ENCODE peak calls at places on chromosome 12, in eight cellular contexts. C is lung; P is body of pancreas; U is ovary; B is CD4-positive, alpha-beta T cell; R is right lobe of liver; H is WERI-Rb-1; Z is mucosa of descending colon. K is an unnamed sample. For H3K9me3, the result is how much of the 10 kb centered on the place peaks cover.

GRCh38 chr12:65643595-65644386 is 180.5 kb upstream of the HMGA2 start:
- DNase-seq in R (no peak), B (no peak), H (no peak), U (no peak), P (no peak), C (no peak), Z (no peak), K (no peak)

GRCh38 chr12:108564724-108565123 is 2.3 kb downstream of the ISCU start:
- DNase-seq in P (no peak), Z (no peak), C (no peak), B (no peak), R (no peak), U (no peak), H (no peak), K (no peak)

GRCh38 chr12:119668315-119668651 is 350 bp downstream of the PRKAB1 start:
- DNase-seq in B (no peak), R (no peak), P (no peak), H (no peak), Z (no peak), C (no peak), U (no peak), K (no peak)

GRCh38 chr12:57242691-57243454 is 8.1 kb downstream of the STAC3 start:
- DNase-seq in P (peak), B (peak), H (peak), C (no peak), U (no peak), R (peak), Z (peak), K (peak)

GRCh38 chr12:3035815-3036702 is 41.1 kb upstream of the TSPAN9 start:
- DNase-seq in P (no peak), B (no peak), U (no peak), Z (no peak), R (no peak), C (no peak), H (no peak), K (no peak)

GRCh38 chr12:13234045-13234641 is 37.6 kb downstream of the EMP1 start:
- DNase-seq in P (peak), H (peak), Z (peak), R (no peak), C (peak), B (peak), U (no peak), K (peak)

GRCh38 chr12:96457191-96457930 is 32.0 kb upstream of the CFAP54 start:
- DNase-seq in B (no peak), H (no peak), P (no peak), U (no peak), C (no peak), R (no peak), Z (no peak), K (no peak)

GRCh38 chr12:43733687-43734086 is 24.9 kb downstream of the PUS7L start:
- DNase-seq in R (no peak), Z (no peak), P (no peak), H (no peak), B (no peak), U (no peak), C (no peak), K (no peak)

GRCh38 chr12:1436996-1437395 is 157.4 kb downstream of the FBXL14 start:
- DNase-seq in C (no peak), P (no peak), U (no peak), R (no peak), H (no peak), B (no peak), Z (no peak), K (no peak)

GRCh38 chr12:108337235-108338223 is 1.6 kb downstream of the CMKLR1 start:
- DNase-seq in B (no peak), Z (no peak), P (no peak), U (no peak), H (peak), R (no peak), C (no peak), K (peak)

GRCh38 chr12:72330291-72330690 is 58.1 kb downstream of the TRHDE start:
- DNase-seq in C (no peak), H (no peak), Z (no peak), R (no peak), B (no peak), P (no peak), U (peak), K (no peak)

GRCh38 chr12:94922561-94922960 is 80.9 kb downstream of the NDUFA12 start:
- DNase-seq in B (no peak), P (no peak), H (no peak), C (no peak), R (no peak), U (no peak), Z (no peak), K (no peak)

GRCh38 chr12:132953163-132953425 is 3.0 kb downstream of the ZNF605 start:
- DNase-seq in C (no peak), R (no peak), B (no peak), U (no peak), P (no peak), Z (no peak), H (no peak), K (no peak)
- H3K9me3 ChIP-seq in C (under half), R (under half), B (under half), U (under half), P (under half), Z (half or more), H (under half), K (under half)

DNA sequence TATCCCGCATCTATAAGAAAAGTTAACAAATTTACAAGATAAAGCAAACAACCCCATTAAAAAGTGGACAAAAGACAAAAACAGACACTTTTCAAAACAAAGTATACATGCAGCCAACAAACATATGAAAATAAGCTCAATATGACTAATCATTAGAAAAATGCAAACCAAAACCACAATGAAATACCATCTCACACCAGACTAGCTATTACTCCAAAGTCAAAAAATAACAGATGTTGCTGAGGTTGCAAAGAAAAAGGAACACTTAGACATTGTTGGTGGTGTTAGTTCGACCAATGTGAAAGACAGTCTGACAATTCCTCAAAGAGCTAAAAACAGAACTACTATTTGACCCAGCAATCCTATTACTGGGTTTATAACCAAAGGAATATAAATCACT is 968.6 kb upstream of the USP15 start:
- DNase-seq in Z (no peak), P (no peak), H (no peak), R (no peak), B (no peak), U (no peak), C (no peak), K (no peak)
- H3K9me3 ChIP-seq in Z (under half), P (under half), H (under half), R (under half), B (under half), U (under half), C (under half), K (under half)

DNA sequence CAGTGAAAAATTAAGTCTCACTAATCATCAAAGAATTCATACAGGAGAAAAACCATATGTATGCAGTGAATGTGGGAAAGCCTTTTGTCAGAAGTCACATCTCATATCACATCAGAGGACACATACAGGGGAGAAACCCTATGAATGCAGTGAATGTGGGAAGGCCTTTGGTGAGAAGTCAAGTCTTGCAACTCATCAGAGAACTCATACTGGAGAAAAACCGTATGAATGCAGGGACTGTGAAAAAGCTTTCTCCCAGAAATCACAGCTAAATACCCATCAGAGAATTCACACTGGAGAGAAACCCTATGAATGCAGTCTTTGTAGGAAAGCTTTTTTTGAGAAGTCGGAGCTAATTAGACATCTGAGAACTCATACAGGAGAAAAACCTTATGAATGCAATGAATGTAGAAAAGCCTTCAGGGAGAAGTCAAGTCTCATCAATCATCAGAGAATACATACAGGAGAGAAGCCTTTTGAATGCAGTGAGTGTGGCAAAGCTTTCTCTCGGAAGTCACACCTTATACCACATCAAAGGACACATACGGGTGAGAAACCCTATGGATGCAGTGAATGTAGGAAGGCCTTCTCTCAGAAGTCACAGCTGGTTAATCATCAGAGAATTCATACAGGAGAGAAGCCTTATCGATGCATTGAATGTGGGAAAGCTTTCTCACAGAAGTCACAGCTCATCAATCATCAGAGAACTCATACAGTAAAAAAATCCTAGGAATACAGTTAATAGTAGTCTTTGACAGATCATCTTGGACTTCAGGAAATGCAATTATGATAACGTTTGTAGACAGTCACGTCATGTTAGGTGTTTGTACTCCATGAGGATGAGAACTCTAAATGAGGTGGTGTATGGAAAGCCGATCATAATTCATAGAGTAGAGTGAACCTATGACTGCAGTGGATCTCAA is 21.2 kb downstream of the ZNF84 start:
- DNase-seq in P (no peak), B (no peak), C (no peak), R (no peak), Z (no peak), H (no peak), U (no peak), K (peak)
- H3K9me3 ChIP-seq in P (under half), B (half or more), C (half or more), R (under half), Z (half or more), H (half or more), U (under half), K (half or more)

DNA sequence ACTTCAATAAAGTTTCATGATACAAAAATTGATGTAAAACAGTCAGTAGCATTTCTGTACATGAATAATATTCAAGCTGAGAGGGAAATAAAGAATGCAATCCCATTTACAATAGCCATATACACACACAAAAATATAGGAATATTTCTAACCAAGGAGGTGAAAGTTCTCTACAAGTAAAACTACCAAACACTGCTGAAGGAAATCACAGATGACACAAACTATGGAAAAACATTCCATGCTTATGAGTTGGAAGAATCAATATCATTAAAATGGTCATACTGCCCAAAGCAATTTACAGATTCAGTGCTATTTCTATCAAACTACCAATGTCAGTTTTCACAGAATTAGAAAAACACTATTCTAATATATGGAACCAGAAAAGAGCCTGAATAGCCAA is 272.3 kb downstream of the TMTC2 start:
- DNase-seq in C (no peak), R (no peak), P (no peak), H (no peak), U (no peak), B (no peak), Z (no peak), K (no peak)
- H3K9me3 ChIP-seq in C (under half), R (under half), P (under half), H (under half), U (under half), B (under half), Z (under half), K (under half)

GRCh38 chr12:21751517-21751916 is 23.0 kb downstream of the KCNJ8 start:
- DNase-seq in R (no peak), B (no peak), H (no peak), Z (peak), U (no peak), P (peak), C (no peak), K (no peak)
- H3K9me3 ChIP-seq in R (under half), B (under half), H (under half), Z (under half), U (under half), P (under half), C (under half), K (under half)